ENCODE peak calls at places on chromosome 2, in four cellular contexts. One of them, this sample, is unnamed.
A peak's percentile ranks its signal among the peaks of the same experiment; 100 is the strongest.

GRCh38 chr2:183185534-183185933 is 61.3 kb downstream of the NUP35 start:
- DNase-seq in tibial artery: no peak
- DNase-seq in dorsolateral prefrontal cortex: no peak
- DNase-seq in psoas muscle: no peak
- DNase-seq in this sample: no peak

GRCh38 chr2:45014016-45014702 is 4.9 kb upstream of the SIX2 start:
- DNase-seq in dorsolateral prefrontal cortex: no peak
- DNase-seq in psoas muscle: peak; percentile 82
- DNase-seq in tibial artery: peak; percentile 81
- DNase-seq in this sample: peak; percentile 30

GRCh38 chr2:120729410-120730052 is 6.1 kb upstream of the GLI2 start:
- DNase-seq in dorsolateral prefrontal cortex: no peak
- DNase-seq in tibial artery: peak; percentile 16
- DNase-seq in psoas muscle: no peak
- DNase-seq in this sample: no peak

GRCh38 chr2:158725496-158725895 is 69.6 kb upstream of the DAPL1 start:
- DNase-seq in tibial artery: no peak
- DNase-seq in psoas muscle: no peak
- DNase-seq in dorsolateral prefrontal cortex: no peak
- DNase-seq in this sample: no peak

GRCh38 chr2:41068740-41069139 is 616.9 kb upstream of the SLC8A1 start:
- DNase-seq in dorsolateral prefrontal cortex: no peak
- DNase-seq in psoas muscle: no peak
- DNase-seq in tibial artery: no peak
- DNase-seq in this sample: no peak

GRCh38 chr2:174166261-174166660 is 82.1 kb downstream of the OLA1 start:
- DNase-seq in psoas muscle: no peak
- DNase-seq in dorsolateral prefrontal cortex: no peak
- DNase-seq in tibial artery: no peak
- DNase-seq in this sample: no peak

GRCh38 chr2:120134263-120134662 is 88.9 kb downstream of the TMEM185B start:
- DNase-seq in psoas muscle: no peak
- DNase-seq in dorsolateral prefrontal cortex: no peak
- DNase-seq in tibial artery: no peak
- DNase-seq in this sample: no peak

GRCh38 chr2:232875256-232876070 is 5.4 kb downstream of the SNORC start:
- DNase-seq in tibial artery: peak; percentile 45
- DNase-seq in dorsolateral prefrontal cortex: no peak
- DNase-seq in psoas muscle: no peak
- DNase-seq in this sample: no peak

GRCh38 chr2:21740529-21740928 is 616.8 kb downstream of the TDRD15 start:
- DNase-seq in psoas muscle: no peak
- DNase-seq in dorsolateral prefrontal cortex: no peak
- DNase-seq in tibial artery: no peak
- DNase-seq in this sample: no peak

GRCh38 chr2:200788129-200788718 is 23.5 kb upstream of the BZW1 start:
- DNase-seq in psoas muscle: no peak
- DNase-seq in tibial artery: no peak
- DNase-seq in dorsolateral prefrontal cortex: no peak
- DNase-seq in this sample: no peak

GRCh38 chr2:71477231-71477681 is 23.9 kb downstream of the DYSF start:
- DNase-seq in tibial artery: no peak
- DNase-seq in psoas muscle: no peak
- DNase-seq in dorsolateral prefrontal cortex: no peak
- DNase-seq in this sample: no peak

GRCh38 chr2:72548081-72548764 is 277.6 kb downstream of the EXOC6B start:
- DNase-seq in dorsolateral prefrontal cortex: no peak
- DNase-seq in tibial artery: no peak
- DNase-seq in psoas muscle: no peak
- DNase-seq in this sample: no peak

GRCh38 chr2:24984912-24985311 is 13.2 kb upstream of the DNAJC27 start:
- DNase-seq in psoas muscle: no peak
- DNase-seq in dorsolateral prefrontal cortex: peak; percentile 81
- DNase-seq in tibial artery: no peak
- DNase-seq in this sample: peak; percentile 81

GRCh38 chr2:59395119-59395518 is 1154.0 kb upstream of the FANCL start:
- DNase-seq in dorsolateral prefrontal cortex: no peak
- DNase-seq in tibial artery: no peak
- DNase-seq in psoas muscle: no peak
- DNase-seq in this sample: no peak

GRCh38 chr2:192070099-192070498 is 124.6 kb downstream of the TMEFF2 start:
- DNase-seq in tibial artery: no peak
- DNase-seq in psoas muscle: no peak
- DNase-seq in dorsolateral prefrontal cortex: no peak
- DNase-seq in this sample: no peak

GRCh38 chr2:105766300-105766866 is 21.7 kb downstream of the NCK2 start:
- DNase-seq in dorsolateral prefrontal cortex: no peak
- DNase-seq in tibial artery: no peak
- DNase-seq in psoas muscle: no peak
- DNase-seq in this sample: no peak

GRCh38 chr2:222561817-222562424 is 94.0 kb downstream of the FARSB start:
- DNase-seq in dorsolateral prefrontal cortex: no peak
- DNase-seq in tibial artery: no peak
- DNase-seq in psoas muscle: no peak
- DNase-seq in this sample: no peak

GRCh38 chr2:142223309-142223708 is 92.5 kb upstream of the LRP1B start:
- DNase-seq in tibial artery: no peak
- DNase-seq in psoas muscle: no peak
- DNase-seq in dorsolateral prefrontal cortex: no peak
- DNase-seq in this sample: no peak

GRCh38 chr2:88844960-88845359 is 153.5 kb downstream of the RPIA start:
- DNase-seq in psoas muscle: no peak
- DNase-seq in dorsolateral prefrontal cortex: no peak
- DNase-seq in tibial artery: no peak
- DNase-seq in this sample: no peak

GRCh38 chr2:28274911-28275685 is 117.6 kb upstream of the FOSL2 start:
- DNase-seq in dorsolateral prefrontal cortex: no peak
- DNase-seq in tibial artery: peak; percentile 65
- DNase-seq in psoas muscle: peak; percentile 24
- DNase-seq in this sample: no peak

GRCh38 chr2:8086342-8086741 is 595.5 kb upstream of the ID2 start:
- DNase-seq in tibial artery: no peak
- DNase-seq in dorsolateral prefrontal cortex: no peak
- DNase-seq in psoas muscle: no peak
- DNase-seq in this sample: no peak

GRCh38 chr2:232949016-232949415 is 64.0 kb downstream of the NGEF start:
- DNase-seq in psoas muscle: no peak
- DNase-seq in dorsolateral prefrontal cortex: no peak
- DNase-seq in tibial artery: no peak
- DNase-seq in this sample: no peak

GRCh38 chr2:140185076-140185475 is 1404.9 kb upstream of the NXPH2 start:
- DNase-seq in dorsolateral prefrontal cortex: no peak
- DNase-seq in tibial artery: no peak
- DNase-seq in psoas muscle: no peak
- DNase-seq in this sample: no peak

GRCh38 chr2:150520887-150521664 is 33.6 kb upstream of the RND3 start:
- DNase-seq in tibial artery: no peak
- DNase-seq in dorsolateral prefrontal cortex: no peak
- DNase-seq in psoas muscle: no peak
- DNase-seq in this sample: no peak

GRCh38 chr2:120108049-120108448 is 95.2 kb downstream of the EPB41L5 start:
- DNase-seq in psoas muscle: no peak
- DNase-seq in dorsolateral prefrontal cortex: no peak
- DNase-seq in tibial artery: no peak
- DNase-seq in this sample: peak; percentile 65

GRCh38 chr2:69012310-69013122 is 463 bp upstream of the ANTXR1 start:
- DNase-seq in psoas muscle: peak; percentile 70
- DNase-seq in dorsolateral prefrontal cortex: peak; percentile 71
- DNase-seq in tibial artery: peak; percentile 86
- DNase-seq in this sample: peak; percentile 74

GRCh38 chr2:23322813-23323212 is 62.2 kb upstream of the KLHL29 start:
- DNase-seq in tibial artery: no peak
- DNase-seq in psoas muscle: no peak
- DNase-seq in dorsolateral prefrontal cortex: no peak
- DNase-seq in this sample: no peak

GRCh38 chr2:44642123-44642857 is 280.5 kb downstream of the CAMKMT start:
- DNase-seq in psoas muscle: no peak
- DNase-seq in dorsolateral prefrontal cortex: no peak
- DNase-seq in tibial artery: no peak
- DNase-seq in this sample: no peak

GRCh38 chr2:31267437-31268120 is 33.6 kb downstream of the EHD3 start:
- DNase-seq in psoas muscle: no peak
- DNase-seq in dorsolateral prefrontal cortex: peak; percentile 83
- DNase-seq in tibial artery: no peak
- DNase-seq in this sample: no peak

GRCh38 chr2:189082576-189082975 is 97.0 kb downstream of the COL5A2 start:
- DNase-seq in dorsolateral prefrontal cortex: no peak
- DNase-seq in tibial artery: no peak
- DNase-seq in psoas muscle: peak; percentile 20
- DNase-seq in this sample: peak; percentile 7

GRCh38 chr2:48120112-48120511 is 213.8 kb upstream of the FBXO11 start:
- DNase-seq in tibial artery: no peak
- DNase-seq in psoas muscle: no peak
- DNase-seq in dorsolateral prefrontal cortex: no peak
- DNase-seq in this sample: no peak

GRCh38 chr2:140804682-140805235 is 1326.1 kb downstream of the LRP1B start:
- DNase-seq in psoas muscle: no peak
- DNase-seq in dorsolateral prefrontal cortex: no peak
- DNase-seq in tibial artery: no peak
- DNase-seq in this sample: no peak

GRCh38 chr2:144455979-144456378 is 63.9 kb downstream of the ZEB2 start:
- DNase-seq in psoas muscle: no peak
- DNase-seq in dorsolateral prefrontal cortex: no peak
- DNase-seq in tibial artery: no peak
- DNase-seq in this sample: no peak

GRCh38 chr2:159925975-159926374 is 128.0 kb upstream of the CD302 start:
- DNase-seq in psoas muscle: no peak
- DNase-seq in dorsolateral prefrontal cortex: no peak
- DNase-seq in tibial artery: no peak
- DNase-seq in this sample: no peak

GRCh38 chr2:159921752-159922404 is 123.9 kb upstream of the CD302 start:
- DNase-seq in tibial artery: peak; percentile 80
- DNase-seq in dorsolateral prefrontal cortex: peak; percentile 59
- DNase-seq in psoas muscle: peak; percentile 54
- DNase-seq in this sample: peak; percentile 76

GRCh38 chr2:159926695-159927094 is 128.7 kb upstream of the CD302 start:
- DNase-seq in psoas muscle: no peak
- DNase-seq in tibial artery: no peak
- DNase-seq in dorsolateral prefrontal cortex: no peak
- DNase-seq in this sample: no peak

GRCh38 chr2:159922563-159922962 is 124.6 kb upstream of the CD302 start:
- DNase-seq in psoas muscle: no peak
- DNase-seq in tibial artery: no peak
- DNase-seq in dorsolateral prefrontal cortex: no peak
- DNase-seq in this sample: no peak
- TF ChIP-seq CTCF in psoas muscle: no peak
- TF ChIP-seq CTCF in tibial artery: no peak
- TF ChIP-seq CTCF in dorsolateral prefrontal cortex: no peak
- TF ChIP-seq CTCF in this sample: no peak

GRCh38 chr2:156481295-156481694 is 45.1 kb downstream of the GPD2 start:
- DNase-seq in dorsolateral prefrontal cortex: no peak
- DNase-seq in tibial artery: no peak
- DNase-seq in psoas muscle: no peak
- DNase-seq in this sample: no peak
- H3K4me3 ChIP-seq in dorsolateral prefrontal cortex: no peak overlapping the region
- H3K4me3 ChIP-seq in tibial artery: no peak overlapping the region
- H3K4me3 ChIP-seq in psoas muscle: no peak overlapping the region
- H3K4me3 ChIP-seq in this sample: no peak overlapping the region

DNA sequence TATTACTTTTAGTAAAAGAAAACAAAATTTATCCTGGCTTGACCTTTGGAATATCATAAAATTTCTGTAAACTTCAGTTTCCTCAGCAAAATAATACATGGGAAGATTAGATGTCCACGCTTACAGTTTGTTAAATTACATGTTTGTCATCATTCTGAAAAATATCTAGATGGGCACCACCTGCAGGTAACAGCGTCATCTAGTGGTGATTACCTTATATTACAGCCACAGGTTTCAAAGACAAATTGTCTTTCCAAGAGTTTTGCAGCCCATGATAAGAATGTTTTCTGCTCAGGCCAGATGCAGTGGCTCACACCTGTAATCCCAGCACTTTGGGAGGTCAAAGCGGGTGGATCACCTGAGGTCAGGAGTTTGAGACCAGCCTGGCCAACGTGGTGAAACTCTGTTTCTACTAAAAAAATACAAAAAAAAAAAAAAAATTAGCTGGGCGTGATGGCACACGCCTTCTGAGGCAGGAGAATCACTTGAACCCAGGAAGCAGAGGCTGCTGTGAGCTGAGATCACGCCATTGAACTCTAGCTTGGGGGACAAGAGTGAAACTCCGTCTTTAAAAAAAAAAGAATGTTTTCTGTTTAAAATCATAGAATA is 96.3 kb upstream of the RASGRP3 start:
- DNase-seq in psoas muscle: no peak
- DNase-seq in tibial artery: no peak
- DNase-seq in dorsolateral prefrontal cortex: no peak
- DNase-seq in this sample: no peak
- TF ChIP-seq CTCF in psoas muscle: peak; percentile 52
- TF ChIP-seq CTCF in tibial artery: peak; percentile 52
- TF ChIP-seq CTCF in dorsolateral prefrontal cortex: no peak
- TF ChIP-seq CTCF in this sample: peak; percentile 54

GRCh38 chr2:217856159-217856558 is 146.6 kb downstream of the TNS1 start:
- DNase-seq in psoas muscle: no peak
- DNase-seq in tibial artery: no peak
- DNase-seq in dorsolateral prefrontal cortex: no peak
- DNase-seq in this sample: no peak

GRCh38 chr2:217858519-217859466 is 144.0 kb downstream of the TNS1 start:
- DNase-seq in dorsolateral prefrontal cortex: peak; percentile 77
- DNase-seq in tibial artery: peak; percentile 96
- DNase-seq in psoas muscle: peak; percentile 87
- DNase-seq in this sample: peak; percentile 81

GRCh38 chr2:217859926-217860325 is 142.9 kb downstream of the TNS1 start:
- DNase-seq in dorsolateral prefrontal cortex: no peak
- DNase-seq in tibial artery: no peak
- DNase-seq in psoas muscle: no peak
- DNase-seq in this sample: no peak

GRCh38 chr2:217856871-217857270 is 145.9 kb downstream of the TNS1 start:
- DNase-seq in psoas muscle: no peak
- DNase-seq in tibial artery: no peak
- DNase-seq in dorsolateral prefrontal cortex: no peak
- DNase-seq in this sample: no peak

DNA sequence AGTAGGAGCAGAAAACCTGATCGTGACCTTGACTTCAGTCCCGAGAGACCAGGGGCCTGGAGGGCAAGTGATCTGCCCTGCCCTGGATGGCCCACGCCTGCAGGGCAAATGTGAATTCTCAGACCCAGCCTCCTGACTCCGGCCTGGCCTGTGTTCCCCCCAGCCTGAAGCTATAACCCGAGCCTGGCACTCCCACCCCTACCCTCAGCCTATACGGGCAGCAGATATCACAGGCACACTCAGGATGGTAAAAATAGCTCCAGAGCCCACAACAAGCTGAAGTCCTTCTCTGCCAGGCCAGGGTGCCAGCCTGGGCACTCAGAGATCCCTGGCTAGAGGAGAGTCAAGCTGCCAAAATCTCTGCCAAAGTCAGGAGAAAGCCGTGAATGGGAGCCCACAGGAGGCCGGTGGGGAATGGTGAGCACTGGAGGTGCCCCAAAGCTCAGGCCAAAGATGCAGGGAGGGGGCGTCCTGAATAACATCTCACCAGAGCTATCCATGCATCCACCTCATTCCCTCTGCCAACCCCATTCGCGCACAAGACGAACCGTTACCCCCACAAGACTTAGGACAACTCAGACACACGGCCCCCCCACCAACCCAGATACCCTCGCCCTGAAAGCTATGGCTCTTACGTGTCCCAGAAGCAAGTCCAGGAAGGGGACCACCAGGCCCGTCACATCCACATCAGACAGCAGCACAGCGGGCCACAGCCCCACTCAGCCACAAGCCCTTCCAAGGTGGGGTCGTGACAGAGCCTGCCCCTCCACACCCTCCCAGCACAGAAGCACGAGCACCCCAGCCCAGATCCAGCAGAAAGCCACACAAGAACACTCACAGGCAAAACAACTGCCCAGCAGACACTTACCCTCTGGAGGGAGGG is 144.9 kb downstream of the TNS1 start:
- DNase-seq in dorsolateral prefrontal cortex: no peak
- DNase-seq in psoas muscle: peak; percentile 59
- DNase-seq in tibial artery: peak; percentile 89
- DNase-seq in this sample: peak; percentile 60
- H3K4me3 ChIP-seq in dorsolateral prefrontal cortex: peak overlapping the region; percentile 36
- H3K4me3 ChIP-seq in psoas muscle: peak overlapping the region; percentile 66
- H3K4me3 ChIP-seq in tibial artery: peak overlapping the region; percentile 19
- H3K4me3 ChIP-seq in this sample: peak overlapping the region; percentile 58

This sample was measured in heart right ventricle.